ENCODE peak calls at places on chromosome 13, in six cellular contexts. T is fibroblast of lung, Y is choroid plexus epithelial cell, H is heart left ventricle, W is IMR-90, J is Caco-2. Q is an unnamed sample.

GRCh38 chr13:50400930-50401553 is 385.8 kb downstream of the KCNRG start:
- DNase-seq in T (peak), Y (peak), J (no peak), W (peak), H (no peak), Q (peak)

GRCh38 chr13:91135949-91136348 is 211.5 kb upstream of the MIR17HG start:
- DNase-seq in W (no peak), Y (no peak), J (no peak), T (no peak), H (no peak), Q (no peak)

GRCh38 chr13:67366533-67366932 is 136.4 kb upstream of the PCDH9 start:
- DNase-seq in Y (peak), W (peak), J (no peak), T (peak), H (no peak), Q (peak)

GRCh38 chr13:110431425-110431824 is 124.3 kb downstream of the COL4A2 start:
- DNase-seq in W (no peak), J (no peak), T (no peak), H (no peak), Y (no peak), Q (no peak)

GRCh38 chr13:113846639-113847318 is 17.1 kb downstream of the GAS6 start:
- DNase-seq in Y (no peak), J (no peak), W (no peak), H (no peak), T (no peak), Q (no peak)

GRCh38 chr13:64074989-64075474 is 2659.4 kb upstream of the PCDH20 start:
- DNase-seq in W (no peak), Y (no peak), H (no peak), T (no peak), J (no peak), Q (no peak)

GRCh38 chr13:75855216-75855615 is 219.1 kb downstream of the LMO7 start:
- DNase-seq in J (no peak), H (no peak), W (no peak), T (no peak), Y (no peak), Q (no peak)

GRCh38 chr13:92896842-92897241 is 329.8 kb upstream of the GPC6 start:
- DNase-seq in H (no peak), T (peak), J (peak), Y (peak), W (peak), Q (peak)

GRCh38 chr13:51912511-51913225 is 50.9 kb downstream of the CCDC70 start:
- DNase-seq in J (no peak), W (no peak), H (no peak), T (no peak), Y (no peak), Q (no peak)

GRCh38 chr13:91647361-91647970 is 249.0 kb downstream of the GPC5 start:
- DNase-seq in J (peak), T (peak), H (peak), Y (no peak), W (peak), Q (no peak)

GRCh38 chr13:87524775-87525174 is 146.4 kb upstream of the SLITRK5 start:
- DNase-seq in W (no peak), H (no peak), J (no peak), T (peak), Y (no peak), Q (no peak)

GRCh38 chr13:87923713-87924112 is 252.5 kb downstream of the SLITRK5 start:
- DNase-seq in H (no peak), T (no peak), W (no peak), Y (no peak), J (no peak), Q (no peak)

GRCh38 chr13:81393686-81394085 is 1052.8 kb upstream of the SPRY2 start:
- DNase-seq in Y (no peak), T (no peak), W (no peak), H (no peak), J (no peak), Q (no peak)

GRCh38 chr13:93466502-93467036 is 240.0 kb downstream of the GPC6 start:
- DNase-seq in W (peak), H (no peak), J (no peak), T (no peak), Y (peak), Q (peak)

GRCh38 chr13:43331676-43332075 is 308.3 kb downstream of the DNAJC15 start:
- DNase-seq in Y (peak), H (no peak), J (no peak), W (peak), T (peak), Q (peak)

GRCh38 chr13:34162545-34162936 is 344.6 kb downstream of the RFC3 start:
- DNase-seq in W (peak), Y (peak), J (no peak), T (peak), H (peak), Q (peak)

GRCh38 chr13:37485766-37486165 is 112.8 kb downstream of the POSTN start:
- DNase-seq in T (peak), H (no peak), W (peak), Y (peak), J (no peak), Q (peak)

GRCh38 chr13:47213057-47213456 is 316.2 kb upstream of the HTR2A start:
- DNase-seq in J (no peak), Y (no peak), W (peak), H (no peak), T (peak), Q (no peak)

GRCh38 chr13:47289578-47289977 is 392.7 kb upstream of the HTR2A start:
- DNase-seq in H (no peak), Y (no peak), T (peak), W (no peak), J (peak), Q (no peak)

GRCh38 chr13:111948811-111949210 is 118.1 kb upstream of the SOX1 start:
- DNase-seq in J (no peak), W (no peak), T (no peak), Y (no peak), H (no peak), Q (no peak)

GRCh38 chr13:65613004-65613403 is 1617.1 kb downstream of the PCDH9 start:
- DNase-seq in H (no peak), Y (no peak), J (peak), T (no peak), W (no peak), Q (no peak)

GRCh38 chr13:32734511-32734910 is 148.3 kb downstream of the PDS5B start:
- DNase-seq in Y (peak), W (peak), J (no peak), H (no peak), T (peak), Q (peak)

GRCh38 chr13:36673838-36674326 is at the start of gene SERTM1:
- DNase-seq in H (no peak), W (no peak), Y (peak), J (no peak), T (peak), Q (peak)

GRCh38 chr13:83955011-83955410 is 72.7 kb upstream of the SLITRK1 start:
- DNase-seq in W (no peak), H (no peak), Y (no peak), J (no peak), T (no peak), Q (no peak)

GRCh38 chr13:89936256-89936655 is 1411.2 kb upstream of the MIR17HG start:
- DNase-seq in H (no peak), T (no peak), J (no peak), Y (peak), W (no peak), Q (no peak)

GRCh38 chr13:24071423-24072075 is 89.0 kb upstream of the SPATA13 start:
- DNase-seq in T (peak), Y (peak), H (no peak), W (peak), J (no peak), Q (peak)

GRCh38 chr13:79837741-79838450 is 356.9 kb downstream of the NDFIP2 start:
- DNase-seq in W (peak), T (peak), H (no peak), J (no peak), Y (peak), Q (peak)

GRCh38 chr13:50400035-50400726 is 384.9 kb downstream of the KCNRG start:
- DNase-seq in J (no peak), W (peak), H (peak), Y (no peak), T (peak), Q (no peak)

GRCh38 chr13:66886248-66886647 is 343.9 kb downstream of the PCDH9 start:
- DNase-seq in J (no peak), W (no peak), T (peak), Y (no peak), H (no peak), Q (no peak)

GRCh38 chr13:71290963-71291937 is 575.8 kb downstream of the DACH1 start:
- DNase-seq in T (peak), J (no peak), W (peak), H (peak), Y (peak), Q (peak)

GRCh38 chr13:36819811-36820140 is 754 bp downstream of the RFXAP start:
- DNase-seq in W (peak), T (peak), Y (peak), H (no peak), J (no peak), Q (peak)

GRCh38 chr13:24984134-24984533 is 111.8 kb upstream of the PABPC3 start:
- DNase-seq in W (no peak), Y (no peak), J (no peak), H (no peak), T (no peak), Q (no peak)

GRCh38 chr13:32829676-32830091 is 186.5 kb upstream of the KL start:
- DNase-seq in Y (peak), T (peak), W (peak), J (peak), H (no peak), Q (peak)

GRCh38 chr13:91203430-91203829 is 144.1 kb upstream of the MIR17HG start:
- DNase-seq in Y (no peak), H (no peak), J (no peak), T (no peak), W (no peak), Q (no peak)

GRCh38 chr13:104805346-104805745 is 1730.1 kb downstream of the EFNB2 start:
- DNase-seq in J (no peak), Y (no peak), T (no peak), H (no peak), W (no peak), Q (no peak)

DNA sequence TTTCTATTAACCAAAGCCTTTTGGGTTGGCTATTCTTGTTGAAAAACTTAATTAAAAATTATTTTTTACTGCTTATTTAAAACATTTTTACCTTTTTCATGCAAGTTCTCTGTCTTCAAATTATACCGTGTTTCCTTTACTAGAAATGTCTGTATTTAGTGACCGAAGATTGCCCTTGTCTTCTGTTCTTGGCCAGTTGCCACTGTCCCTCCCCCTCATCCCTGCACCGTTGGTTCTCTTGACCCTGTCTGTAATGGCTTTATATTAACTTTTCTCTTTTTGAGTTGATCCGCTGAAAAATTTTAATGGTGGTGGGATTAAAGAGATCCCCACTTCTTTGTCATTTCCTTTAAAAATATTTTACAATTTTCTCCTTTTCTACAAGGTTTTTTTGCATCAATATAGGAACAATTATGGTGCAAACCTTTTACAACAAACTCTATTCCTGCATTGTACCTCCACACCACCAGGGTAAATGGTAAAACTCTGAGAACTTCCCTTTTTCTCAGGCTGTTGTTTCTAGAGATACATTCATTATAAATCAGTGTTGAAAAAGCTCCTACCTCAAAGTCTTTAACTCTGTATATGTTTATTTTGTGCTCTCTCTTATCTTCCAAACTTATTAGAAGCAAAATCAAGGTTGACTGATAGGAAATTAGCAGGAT is 12.9 kb upstream of the RNF113B start:
- DNase-seq in T (no peak), H (peak), J (no peak), W (no peak), Y (no peak), Q (no peak)
- H3K4me3 ChIP-seq in T (no peak), H (no peak), J (no peak), W (no peak), Y (no peak), Q (no peak)

DNA sequence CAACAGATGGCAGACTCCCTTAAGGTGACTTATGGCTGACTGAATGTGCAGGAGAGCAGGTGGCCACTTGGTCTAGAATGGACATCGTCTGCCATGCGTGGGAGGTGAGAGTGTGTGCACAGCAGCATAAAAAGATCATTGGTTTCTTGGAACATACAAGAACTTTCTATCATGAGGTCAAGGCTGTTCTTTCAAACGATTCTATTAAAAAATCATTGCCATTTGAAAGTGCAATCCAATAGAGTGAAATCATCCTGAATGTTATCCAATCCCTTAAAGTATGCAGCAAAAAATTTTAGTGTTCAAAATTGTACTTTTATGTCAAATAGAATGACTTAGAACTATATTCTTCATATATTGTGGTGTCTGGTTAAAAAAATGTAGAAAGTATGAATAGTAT is 53.1 kb upstream of the FARP1 start:
- DNase-seq in H (no peak), W (peak), T (peak), Y (peak), J (no peak), Q (no peak)
- TF ChIP-seq CTCF in H (no peak), W (no peak), T (no peak), Y (no peak), J (no peak), Q (no peak)

DNA sequence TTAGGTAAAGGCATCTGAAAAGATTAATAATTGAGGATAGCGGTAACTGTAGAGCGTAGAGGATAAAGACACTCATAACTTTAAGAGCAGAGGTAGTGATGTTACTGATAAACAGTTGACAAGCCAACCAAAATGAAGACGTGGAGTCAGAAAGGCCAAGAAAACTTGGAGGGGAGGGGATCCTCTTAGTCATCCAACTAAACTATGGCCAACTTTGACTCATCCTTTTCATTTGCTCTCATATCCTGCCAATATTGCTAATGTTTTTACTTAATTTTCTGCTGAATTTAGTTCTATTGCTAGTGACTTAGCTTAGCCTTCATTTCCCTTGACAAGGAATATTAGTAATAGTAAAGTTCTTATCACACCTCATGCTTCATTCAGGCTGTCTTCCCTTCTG is 13.4 kb downstream of the ITGBL1 start:
- DNase-seq in J (no peak), H (no peak), T (peak), W (peak), Y (no peak), Q (no peak)
- H3K4me3 ChIP-seq in J (no peak), H (no peak), T (no peak), W (no peak), Y (no peak), Q (no peak)

GRCh38 chr13:31236211-31236786 is 36.5 kb downstream of the B3GLCT start:
- DNase-seq in Y (peak), T (peak), J (peak), H (no peak), W (peak), Q (peak)

GRCh38 chr13:31234729-31235128 is 35.0 kb downstream of the B3GLCT start:
- DNase-seq in J (no peak), W (no peak), H (no peak), Y (peak), T (no peak), Q (peak)
- TF ChIP-seq CTCF in J (peak), W (peak), H (no peak), Y (peak), T (peak), Q (peak)

GRCh38 chr13:40928980-40929379 is 90.1 kb downstream of the ELF1 start:
- DNase-seq in H (no peak), W (no peak), J (no peak), T (no peak), Y (no peak), Q (no peak)
- H3K4me3 ChIP-seq in H (no peak), W (no peak), J (no peak), T (no peak), Y (no peak), Q (no peak)

DNA sequence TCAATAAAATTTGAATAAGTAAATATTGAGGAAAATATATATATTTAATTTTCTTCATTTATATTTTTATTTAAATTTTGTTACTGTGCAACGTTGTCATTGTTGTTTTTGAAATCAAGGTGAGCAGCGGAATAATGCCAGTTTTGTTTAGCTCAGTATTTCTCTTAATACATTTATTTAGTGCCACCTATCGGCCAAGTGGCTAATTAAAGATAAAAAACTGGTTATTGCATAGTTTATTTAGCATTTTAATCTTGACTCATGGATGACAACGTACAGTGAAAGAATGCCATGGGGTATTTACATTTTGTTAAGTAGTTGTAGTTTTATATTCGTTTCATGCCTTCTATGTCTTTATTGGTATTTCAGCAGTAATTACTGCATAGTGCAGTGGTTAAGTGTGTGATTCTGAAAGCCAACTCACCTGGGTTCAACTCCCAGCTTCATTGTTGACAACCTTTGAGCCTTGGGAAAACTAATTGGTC is 265.9 kb downstream of the MYO16 start:
- DNase-seq in Y (peak), J (peak), W (peak), T (peak), H (no peak), Q (peak)
- TF ChIP-seq CTCF in Y (peak), J (peak), W (peak), T (peak), H (peak), Q (peak)

DNA sequence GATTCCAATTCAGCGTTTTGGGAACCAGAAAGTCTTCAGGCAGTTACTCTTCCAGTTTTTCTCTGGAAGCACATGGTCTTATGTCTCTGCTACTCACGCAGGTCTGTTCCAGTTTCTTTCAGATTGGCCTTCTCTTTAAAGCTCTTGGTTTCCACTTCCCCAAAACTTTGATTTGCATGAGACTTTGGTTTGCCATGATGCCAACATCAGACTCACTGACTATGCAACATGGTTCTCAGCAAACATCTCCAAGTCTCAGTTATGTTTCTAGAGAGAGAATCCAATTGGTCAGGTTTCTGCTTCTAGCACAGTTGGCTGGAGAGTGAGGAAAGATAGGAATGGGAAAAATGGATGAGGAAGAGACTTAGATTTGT is 3.1 kb downstream of the AKAP11 start:
- DNase-seq in W (no peak), T (no peak), Y (no peak), H (no peak), J (no peak), Q (no peak)
- H3K4me3 ChIP-seq in W (no peak), T (no peak), Y (no peak), H (no peak), J (no peak), Q (no peak)

GRCh38 chr13:57634829-57635165 is 3.3 kb downstream of the PCDH17 start:
- DNase-seq in J (no peak), H (peak), W (no peak), Y (no peak), T (no peak), Q (no peak)

GRCh38 chr13:57635541-57635940 is 4.0 kb downstream of the PCDH17 start:
- DNase-seq in T (peak), H (no peak), Y (no peak), J (no peak), W (no peak), Q (no peak)

GRCh38 chr13:57633141-57633949 is 1.8 kb downstream of the PCDH17 start:
- DNase-seq in H (peak), T (peak), Y (no peak), W (no peak), J (no peak), Q (no peak)

GRCh38 chr13:57632276-57633140 is 964 bp downstream of the PCDH17 start:
- DNase-seq in T (peak), J (no peak), W (no peak), Y (no peak), H (peak), Q (peak)

GRCh38 chr13:57633950-57634828 is 2.6 kb downstream of the PCDH17 start:
- DNase-seq in T (peak), H (peak), Y (no peak), W (no peak), J (no peak), Q (no peak)
- TF ChIP-seq CTCF in T (peak), H (no peak), Y (no peak), W (no peak), J (no peak), Q (no peak)